ENCODE peak calls at places on chromosomes 12 and 14, in six cellular contexts. A is psoas muscle, V is tibial nerve, C is cardiac muscle cell, M is tibial artery, Z is ovary. G is an unnamed sample.

GRCh38 chr14:104366931-104367810 is 212.4 kb upstream of the C14orf180 start:
- DNase-seq in V (no peak), A (peak; percentile 18), M (no peak), Z (no peak), C (no peak), G (no peak)

GRCh38 chr14:74394549-74394948 is 31.5 kb downstream of the SYNDIG1L start:
- DNase-seq in Z (no peak), V (no peak), M (peak; percentile 16), C (no peak), A (no peak), G (no peak)

GRCh38 chr12:18595406-18595805 is 142.4 kb downstream of the PLCZ1 start:
- DNase-seq in C (no peak), Z (no peak), V (no peak), M (no peak), A (no peak), G (no peak)

GRCh38 chr14:95294834-95295599 is 24.7 kb downstream of the CLMN start:
- DNase-seq in V (no peak), Z (no peak), M (peak; percentile 55), C (peak; percentile 44), A (no peak), G (no peak)

GRCh38 chr14:62084020-62084419 is 321.8 kb downstream of the SNAPC1 start:
- DNase-seq in A (no peak), Z (no peak), M (no peak), V (no peak), C (no peak), G (no peak)

GRCh38 chr12:21416611-21417121 is 20.8 kb upstream of the PYROXD1 start:
- DNase-seq in A (no peak), Z (no peak), V (no peak), C (no peak), M (no peak), G (peak; percentile 39)

GRCh38 chr12:84305144-84305543 is 607.5 kb downstream of the SLC6A15 start:
- DNase-seq in A (no peak), Z (no peak), V (no peak), M (no peak), C (no peak), G (no peak)

GRCh38 chr14:91270619-91271018 is 26.1 kb upstream of the GPR68 start:
- DNase-seq in A (no peak), V (no peak), C (no peak), Z (no peak), M (no peak), G (no peak)

GRCh38 chr12:3594966-3595365 is 104.0 kb downstream of the PRMT8 start:
- DNase-seq in M (no peak), A (no peak), Z (no peak), C (no peak), V (no peak), G (no peak)

GRCh38 chr12:65949009-65949623 is 124.8 kb downstream of the HMGA2 start:
- DNase-seq in M (no peak), C (no peak), V (no peak), Z (no peak), A (no peak), G (no peak)

DNA sequence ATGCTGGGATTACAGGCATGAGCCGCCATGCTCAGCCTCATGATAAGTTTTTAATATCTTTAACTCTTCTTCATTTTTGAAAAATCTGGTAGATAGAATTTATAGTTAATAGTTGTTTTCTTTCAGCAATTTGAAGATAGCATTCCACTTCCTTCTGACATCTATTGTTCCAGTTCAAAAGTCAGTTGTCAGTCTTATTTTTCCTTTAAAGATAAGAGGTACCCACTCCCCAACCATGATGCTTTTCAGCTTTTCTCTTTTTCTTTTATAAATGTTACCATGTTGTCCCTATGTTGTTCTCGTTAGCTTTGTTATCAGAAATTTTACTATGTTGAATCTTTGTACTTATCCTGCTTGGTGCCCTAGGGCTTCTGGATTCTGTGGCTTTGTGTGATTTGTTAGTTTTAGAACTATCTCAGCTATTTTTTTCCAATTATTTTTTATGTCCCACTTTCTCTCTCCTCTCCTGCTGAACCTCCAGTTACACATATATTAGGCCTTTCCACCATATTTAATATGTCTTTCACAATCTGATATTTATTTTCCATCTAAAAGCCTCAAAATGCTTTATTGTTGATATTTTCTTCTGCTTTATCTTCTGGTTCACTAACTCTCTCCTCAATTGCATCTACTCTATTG is 181.6 kb upstream of the FOXN3 start:
- DNase-seq in V (no peak), C (no peak), A (no peak), Z (no peak), M (no peak), G (no peak)
- H3K9me3 ChIP-seq in V (no peaks in the 10 kb centered on the region), C (peaks cover 4% of the 10 kb centered on the region), A (peaks cover 27% of the 10 kb centered on the region), Z (no peaks in the 10 kb centered on the region), M (peaks cover 5% of the 10 kb centered on the region), G (peaks cover 21% of the 10 kb centered on the region)

GRCh38 chr12:92597997-92598396 is 104.8 kb upstream of the PLEKHG7 start:
- DNase-seq in A (no peak), V (no peak), Z (no peak), M (no peak), C (no peak), G (no peak)
- H3K9me3 ChIP-seq in A (no peaks in the 10 kb centered on the region), V (no peaks in the 10 kb centered on the region), Z (no peaks in the 10 kb centered on the region), M (no peaks in the 10 kb centered on the region), C (no peaks in the 10 kb centered on the region), G (no peaks in the 10 kb centered on the region)

GRCh38 chr12:133081408-133081806 is 684 bp downstream of the ZNF140 start:
- DNase-seq in Z (peak; percentile 48), C (no peak), V (no peak), A (no peak), M (no peak), G (no peak)
- H3K9me3 ChIP-seq in Z (peaks cover 50% of the 10 kb centered on the region), C (no peaks in the 10 kb centered on the region), V (no peaks in the 10 kb centered on the region), A (peaks cover 82% of the 10 kb centered on the region), M (peaks cover 66% of the 10 kb centered on the region), G (peaks cover 58% of the 10 kb centered on the region)

GRCh38 chr14:27090716-27091115 is 492.9 kb upstream of the NOVA1 start:
- DNase-seq in C (no peak), V (no peak), Z (no peak), M (no peak), A (no peak), G (no peak)
- H3K9me3 ChIP-seq in C (no peaks in the 10 kb centered on the region), V (no peaks in the 10 kb centered on the region), Z (no peaks in the 10 kb centered on the region), M (no peaks in the 10 kb centered on the region), A (no peaks in the 10 kb centered on the region), G (no peaks in the 10 kb centered on the region)

DNA sequence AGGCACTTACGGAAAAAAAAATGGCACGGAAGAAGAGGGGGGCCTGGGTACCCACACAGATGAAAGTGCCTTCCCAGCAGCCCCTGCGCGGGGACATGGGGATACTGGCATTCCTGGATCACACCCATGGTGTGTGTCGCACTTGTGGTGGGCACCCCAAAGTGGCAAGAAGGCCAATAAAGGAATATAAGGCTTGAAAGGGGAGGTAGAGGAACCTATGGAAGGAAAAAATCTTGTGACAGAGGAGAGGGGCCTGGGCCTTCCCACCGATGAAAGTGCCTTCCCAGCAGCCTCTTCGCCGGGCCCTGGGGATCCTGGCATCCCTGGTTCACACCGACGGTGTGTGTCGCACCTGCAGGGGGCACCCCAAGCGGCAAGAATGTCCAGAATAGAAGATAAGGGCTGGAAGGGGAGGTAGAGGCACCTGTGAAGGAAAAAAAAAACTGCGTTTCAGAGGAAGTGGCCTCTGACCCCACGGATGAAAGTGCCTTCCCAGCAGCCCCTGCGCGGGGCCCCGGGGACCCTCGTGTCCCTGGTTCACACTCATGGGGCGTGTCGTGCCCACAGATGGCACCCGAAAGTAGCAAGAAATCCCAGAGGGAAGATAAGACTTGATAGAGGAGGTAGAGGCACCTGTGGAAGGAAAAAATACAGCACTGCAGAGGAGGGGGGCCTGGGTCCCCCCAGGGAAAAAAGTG is 284.0 kb downstream of the ALG10 start:
- DNase-seq in A (no peak), C (no peak), V (no peak), Z (no peak), M (no peak), G (no peak)
- H3K9me3 ChIP-seq in A (no peaks in the 10 kb centered on the region), C (no peaks in the 10 kb centered on the region), V (no peaks in the 10 kb centered on the region), Z (peaks cover 10% of the 10 kb centered on the region), M (peaks cover 55% of the 10 kb centered on the region), G (peaks cover 5% of the 10 kb centered on the region)

GRCh38 chr12:132954471-132955048 is 1.5 kb downstream of the ZNF605 start:
- DNase-seq in V (no peak), M (peak; percentile 35), C (no peak), A (no peak), Z (no peak), G (no peak)
- H3K9me3 ChIP-seq in V (no peaks in the 10 kb centered on the region), M (peaks cover 40% of the 10 kb centered on the region), C (no peaks in the 10 kb centered on the region), A (peaks cover 30% of the 10 kb centered on the region), Z (peaks cover 18% of the 10 kb centered on the region), G (peaks cover 16% of the 10 kb centered on the region)

GRCh38 chr14:75806247-75806876 is 145.3 kb downstream of the TTLL5 start:
- DNase-seq in V (no peak), M (no peak), A (no peak), Z (no peak), C (no peak), G (no peak)
- H3K9me3 ChIP-seq in V (no peaks in the 10 kb centered on the region), M (no peaks in the 10 kb centered on the region), A (no peaks in the 10 kb centered on the region), Z (no peaks in the 10 kb centered on the region), C (no peaks in the 10 kb centered on the region), G (no peaks in the 10 kb centered on the region)

G was measured in neural progenitor cell.